ENCODE peak calls at places on chromosomes 6 and 20, in eight cellular contexts. One of them, this sample, is unnamed.

GRCh38 chr6:169620171-169621125 is 81.4 kb downstream of the WDR27 start:
- DNase-seq in ovary: no peak
- DNase-seq in substantia nigra: no peak
- DNase-seq in tibial artery: no peak
- DNase-seq in tibial nerve: no peak
- DNase-seq in activated CD4-positive, alpha-beta T cell treated with anti-CD3 and anti-CD28 coated beads, Interleukin-2, amount 50 U/mL, for 4 hours: no peak
- DNase-seq in mucosa of gallbladder: peak
- DNase-seq in effector memory CD4-positive, alpha-beta T cell: no peak
- DNase-seq in this sample: no peak

GRCh38 chr6:15824851-15825250 is 162.0 kb upstream of the DTNBP1 start:
- DNase-seq in ovary: no peak
- DNase-seq in substantia nigra: no peak
- DNase-seq in tibial artery: no peak
- DNase-seq in tibial nerve: no peak
- DNase-seq in activated CD4-positive, alpha-beta T cell treated with anti-CD3 and anti-CD28 coated beads, Interleukin-2, amount 50 U/mL, for 4 hours: no peak
- DNase-seq in mucosa of gallbladder: no peak
- DNase-seq in effector memory CD4-positive, alpha-beta T cell: no peak
- DNase-seq in this sample: no peak

GRCh38 chr6:140485740-140486467 is 1111.5 kb upstream of the CITED2 start:
- DNase-seq in ovary: peak
- DNase-seq in substantia nigra: no peak
- DNase-seq in tibial artery: peak
- DNase-seq in tibial nerve: no peak
- DNase-seq in activated CD4-positive, alpha-beta T cell treated with anti-CD3 and anti-CD28 coated beads, Interleukin-2, amount 50 U/mL, for 4 hours: no peak
- DNase-seq in mucosa of gallbladder: no peak
- DNase-seq in effector memory CD4-positive, alpha-beta T cell: no peak
- DNase-seq in this sample: peak

GRCh38 chr6:90044182-90044832 is 150.0 kb downstream of the GJA10 start:
- DNase-seq in ovary: no peak
- DNase-seq in substantia nigra: no peak
- DNase-seq in tibial artery: no peak
- DNase-seq in tibial nerve: no peak
- DNase-seq in activated CD4-positive, alpha-beta T cell treated with anti-CD3 and anti-CD28 coated beads, Interleukin-2, amount 50 U/mL, for 4 hours: no peak
- DNase-seq in mucosa of gallbladder: no peak
- DNase-seq in effector memory CD4-positive, alpha-beta T cell: no peak
- DNase-seq in this sample: no peak

GRCh38 chr20:6515261-6515660 is 252.2 kb upstream of the BMP2 start:
- DNase-seq in ovary: no peak
- DNase-seq in substantia nigra: no peak
- DNase-seq in tibial artery: no peak
- DNase-seq in tibial nerve: no peak
- DNase-seq in activated CD4-positive, alpha-beta T cell treated with anti-CD3 and anti-CD28 coated beads, Interleukin-2, amount 50 U/mL, for 4 hours: no peak
- DNase-seq in mucosa of gallbladder: no peak
- DNase-seq in effector memory CD4-positive, alpha-beta T cell: no peak
- DNase-seq in this sample: no peak

GRCh38 chr20:36400901-36401300 is 94.8 kb downstream of the DLGAP4 start:
- DNase-seq in ovary: no peak
- DNase-seq in substantia nigra: no peak
- DNase-seq in tibial artery: no peak
- DNase-seq in tibial nerve: no peak
- DNase-seq in activated CD4-positive, alpha-beta T cell treated with anti-CD3 and anti-CD28 coated beads, Interleukin-2, amount 50 U/mL, for 4 hours: no peak
- DNase-seq in mucosa of gallbladder: no peak
- DNase-seq in effector memory CD4-positive, alpha-beta T cell: no peak
- DNase-seq in this sample: no peak

GRCh38 chr20:38153011-38153329 is 12.1 kb downstream of the TGM2 start:
- DNase-seq in ovary: no peak
- DNase-seq in substantia nigra: no peak
- DNase-seq in tibial artery: no peak
- DNase-seq in tibial nerve: no peak
- DNase-seq in activated CD4-positive, alpha-beta T cell treated with anti-CD3 and anti-CD28 coated beads, Interleukin-2, amount 50 U/mL, for 4 hours: no peak
- DNase-seq in mucosa of gallbladder: no peak
- DNase-seq in effector memory CD4-positive, alpha-beta T cell: no peak
- DNase-seq in this sample: no peak

GRCh38 chr6:73523434-73524123 is 2.7 kb upstream of the EEF1A1 start:
- DNase-seq in ovary: peak
- DNase-seq in substantia nigra: peak
- DNase-seq in tibial artery: peak
- DNase-seq in tibial nerve: peak
- DNase-seq in activated CD4-positive, alpha-beta T cell treated with anti-CD3 and anti-CD28 coated beads, Interleukin-2, amount 50 U/mL, for 4 hours: peak
- DNase-seq in mucosa of gallbladder: peak
- DNase-seq in effector memory CD4-positive, alpha-beta T cell: peak
- DNase-seq in this sample: peak

GRCh38 chr6:16812993-16813392 is 51.7 kb upstream of the ATXN1 start:
- DNase-seq in ovary: no peak
- DNase-seq in substantia nigra: no peak
- DNase-seq in tibial artery: no peak
- DNase-seq in tibial nerve: no peak
- DNase-seq in activated CD4-positive, alpha-beta T cell treated with anti-CD3 and anti-CD28 coated beads, Interleukin-2, amount 50 U/mL, for 4 hours: no peak
- DNase-seq in mucosa of gallbladder: no peak
- DNase-seq in effector memory CD4-positive, alpha-beta T cell: no peak
- DNase-seq in this sample: no peak

GRCh38 chr6:37761872-37762271 is 57.7 kb upstream of the ZFAND3 start:
- DNase-seq in ovary: no peak
- DNase-seq in substantia nigra: no peak
- DNase-seq in tibial artery: no peak
- DNase-seq in tibial nerve: no peak
- DNase-seq in activated CD4-positive, alpha-beta T cell treated with anti-CD3 and anti-CD28 coated beads, Interleukin-2, amount 50 U/mL, for 4 hours: no peak
- DNase-seq in mucosa of gallbladder: peak
- DNase-seq in effector memory CD4-positive, alpha-beta T cell: no peak
- DNase-seq in this sample: no peak

GRCh38 chr20:64119301-64119680 is 11.9 kb upstream of the NPBWR2 start:
- DNase-seq in ovary: no peak
- DNase-seq in substantia nigra: no peak
- DNase-seq in tibial artery: no peak
- DNase-seq in tibial nerve: no peak
- DNase-seq in activated CD4-positive, alpha-beta T cell treated with anti-CD3 and anti-CD28 coated beads, Interleukin-2, amount 50 U/mL, for 4 hours: no peak
- DNase-seq in mucosa of gallbladder: no peak
- DNase-seq in effector memory CD4-positive, alpha-beta T cell: no peak
- DNase-seq in this sample: no peak

This sample was measured in uterus.